ENCODE peak calls at places on chromosomes 12 and 14, in ten cellular contexts. V is stomach, N is esophagus squamous epithelium, S is fibroblast of lung, M is Caco-2, Y is IMR-90, L is right cardiac atrium, Z is Peyer's patch, O is uterus, C is PC-3. X is an unnamed sample. For H3K4me1 and H3K27me3, the result is how much of the 10 kb centered on the place peaks cover.

GRCh38 chr12:119826661-119827435 is 50.3 kb downstream of the CIT start:
- DNase-seq in V (no peak), N (no peak), S (peak), M (no peak), Y (no peak), L (no peak), Z (no peak), O (no peak), C (no peak), X (no peak)

GRCh38 chr14:55316528-55316927 is 45.3 kb downstream of the FBXO34 start:
- DNase-seq in V (no peak), N (no peak), S (no peak), M (peak), Y (no peak), L (no peak), Z (peak), O (no peak), C (no peak), X (peak)

GRCh38 chr14:74571441-74571841 is 40.6 kb downstream of the LTBP2 start:
- DNase-seq in V (no peak), N (no peak), S (peak), M (no peak), Y (peak), L (peak), Z (peak), O (no peak), C (peak), X (no peak)

GRCh38 chr12:80847575-80847974 is 90.2 kb downstream of the LIN7A start:
- DNase-seq in V (no peak), N (no peak), S (no peak), M (no peak), Y (no peak), L (no peak), Z (no peak), O (no peak), C (no peak), X (no peak)

GRCh38 chr12:674272-674781 is 11.1 kb upstream of the NINJ2 start:
- DNase-seq in V (no peak), N (no peak), S (no peak), M (no peak), Y (peak), L (no peak), Z (no peak), O (no peak), C (peak), X (no peak)

GRCh38 chr14:29926701-29927595 is 699 bp downstream of the PRKD1 start:
- DNase-seq in V (peak), N (no peak), S (peak), M (peak), Y (peak), L (peak), Z (peak), O (peak), C (peak), X (peak)

GRCh38 chr14:68522510-68523325 is 270.1 kb downstream of the ZFP36L1 start:
- DNase-seq in V (no peak), N (no peak), S (no peak), M (no peak), Y (no peak), L (no peak), Z (no peak), O (peak), C (no peak), X (no peak)

GRCh38 chr14:23577004-23577681 is 1.4 kb downstream of the JPH4 start:
- DNase-seq in V (peak), N (no peak), S (no peak), M (no peak), Y (no peak), L (no peak), Z (no peak), O (peak), C (no peak), X (peak)

GRCh38 chr12:92226036-92226661 is 80.5 kb upstream of the BTG1 start:
- DNase-seq in V (no peak), N (no peak), S (peak), M (no peak), Y (peak), L (no peak), Z (no peak), O (no peak), C (no peak), X (no peak)

GRCh38 chr14:101478096-101478495 is 83.2 kb upstream of the DIO3 start:
- DNase-seq in V (peak), N (no peak), S (no peak), M (no peak), Y (no peak), L (no peak), Z (peak), O (peak), C (no peak), X (no peak)

GRCh38 chr12:57178213-57178612 is 30.8 kb upstream of the LRP1-AS start:
- DNase-seq in V (no peak), N (no peak), S (no peak), M (no peak), Y (no peak), L (no peak), Z (no peak), O (no peak), C (no peak), X (no peak)

GRCh38 chr12:43117226-43117930 is 434.6 kb downstream of the ADAMTS20 start:
- DNase-seq in V (no peak), N (no peak), S (no peak), M (no peak), Y (no peak), L (no peak), Z (no peak), O (no peak), C (no peak), X (no peak)

GRCh38 chr14:68033533-68033932 is 214.0 kb downstream of the RAD51B start:
- DNase-seq in V (no peak), N (no peak), S (peak), M (no peak), Y (no peak), L (no peak), Z (no peak), O (no peak), C (no peak), X (no peak)

GRCh38 chr12:122138616-122139015 is 35.4 kb downstream of the IL31 start:
- DNase-seq in V (no peak), N (no peak), S (no peak), M (no peak), Y (no peak), L (no peak), Z (no peak), O (no peak), C (no peak), X (peak)

GRCh38 chr12:83389237-83389996 is 702.7 kb downstream of the TMTC2 start:
- DNase-seq in V (no peak), N (no peak), S (no peak), M (peak), Y (no peak), L (no peak), Z (peak), O (no peak), C (peak), X (peak)

GRCh38 chr12:115049617-115050016 is 365.6 kb upstream of the TBX3 start:
- DNase-seq in V (no peak), N (no peak), S (peak), M (no peak), Y (peak), L (no peak), Z (no peak), O (no peak), C (peak), X (no peak)

GRCh38 chr12:32532951-32533350 is 133.6 kb downstream of the FGD4 start:
- DNase-seq in V (no peak), N (no peak), S (no peak), M (no peak), Y (no peak), L (no peak), Z (no peak), O (no peak), C (no peak), X (no peak)

GRCh38 chr12:13187399-13187798 is 9.1 kb upstream of the EMP1 start:
- DNase-seq in V (no peak), N (no peak), S (peak), M (no peak), Y (peak), L (no peak), Z (no peak), O (no peak), C (peak), X (no peak)

GRCh38 chr14:76777721-76778120 is 16.5 kb downstream of the VASH1 start:
- DNase-seq in V (no peak), N (no peak), S (no peak), M (no peak), Y (no peak), L (no peak), Z (no peak), O (no peak), C (no peak), X (no peak)

GRCh38 chr12:98678946-98679610 is 34.0 kb downstream of the APAF1 start:
- DNase-seq in V (no peak), N (no peak), S (no peak), M (no peak), Y (no peak), L (no peak), Z (no peak), O (no peak), C (no peak), X (no peak)

GRCh38 chr12:131233737-131234474 is 280.2 kb downstream of the ADGRD1 start:
- DNase-seq in V (no peak), N (no peak), S (no peak), M (no peak), Y (no peak), L (no peak), Z (peak), O (no peak), C (no peak), X (no peak)

GRCh38 chr12:7460375-7461259 is 16.7 kb upstream of the CD163L1 start:
- DNase-seq in V (peak), N (no peak), S (peak), M (peak), Y (peak), L (no peak), Z (peak), O (no peak), C (peak), X (peak)

GRCh38 chr12:119020377-119021360 is 39.3 kb downstream of the SRRM4 start:
- DNase-seq in V (peak), N (no peak), S (no peak), M (no peak), Y (no peak), L (peak), Z (no peak), O (no peak), C (peak), X (peak)

DNA sequence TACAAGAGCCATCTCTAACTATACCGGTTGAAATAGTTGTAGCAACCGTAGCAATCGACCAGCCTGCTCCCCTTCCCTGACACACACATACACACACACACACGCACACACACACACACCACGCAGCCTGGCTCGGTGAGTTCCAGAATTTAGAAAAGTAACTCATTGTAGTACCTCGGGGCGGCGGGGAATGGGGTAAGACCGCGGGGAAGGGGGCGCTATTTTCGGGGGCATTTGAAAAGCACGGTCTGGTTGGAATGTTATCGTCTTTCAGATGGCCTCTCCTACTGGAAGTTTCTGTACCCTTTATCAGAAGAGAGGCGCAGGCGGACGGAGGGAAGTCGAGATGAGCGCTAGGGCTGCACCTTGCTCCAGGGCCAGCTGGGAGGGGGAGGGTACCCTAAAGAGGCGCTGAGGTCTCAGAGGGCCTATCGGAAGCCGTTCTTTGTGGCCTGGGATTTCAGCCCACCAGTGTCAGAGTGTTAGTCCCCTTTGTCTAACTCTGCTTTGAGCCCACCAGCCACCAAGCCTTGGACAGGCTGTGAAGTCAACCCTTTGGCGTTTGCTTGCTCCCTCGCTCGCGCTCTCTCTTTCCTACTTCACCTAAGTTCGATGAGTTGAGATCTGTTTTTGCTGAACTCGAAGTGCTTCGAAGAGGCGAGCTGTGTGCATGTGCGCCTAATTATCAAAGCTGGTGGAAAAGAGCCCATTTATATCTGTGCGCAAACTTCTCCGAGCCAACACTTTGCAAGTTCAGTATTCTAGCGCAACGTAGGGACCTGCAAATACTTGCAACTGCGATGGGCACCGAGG is 844 bp downstream of the COL2A1 start:
- DNase-seq in V (no peak), N (no peak), S (no peak), M (peak), Y (no peak), L (no peak), Z (no peak), O (no peak), C (peak), X (no peak)
- H3K4me1 ChIP-seq in V (under half), N (under half), S (under half), M (under half), Y (under half), L (under half), Z (under half), O (under half), C (under half), X (under half)

GRCh38 chr12:116633515-116633914 is 74.3 kb downstream of the MAP1LC3B2 start:
- DNase-seq in V (no peak), N (no peak), S (no peak), M (peak), Y (no peak), L (no peak), Z (no peak), O (no peak), C (no peak), X (no peak)
- H3K27me3 ChIP-seq in V (under half), N (under half), S (under half), M (under half), Y (under half), L (under half), Z (under half), O (under half), C (under half), X (under half)

GRCh38 chr14:103126873-103127304 is 3.6 kb downstream of the TNFAIP2 start:
- DNase-seq in V (peak), N (no peak), S (peak), M (peak), Y (no peak), L (no peak), Z (peak), O (peak), C (peak), X (peak)
- H3K4me1 ChIP-seq in V (half or more), N (half or more), S (under half), M (under half), Y (under half), L (under half), Z (under half), O (under half), C (half or more), X (half or more)

GRCh38 chr12:70306676-70307075 is 59.4 kb upstream of the KCNMB4 start:
- DNase-seq in V (no peak), N (no peak), S (no peak), M (no peak), Y (no peak), L (no peak), Z (no peak), O (no peak), C (no peak), X (no peak)

GRCh38 chr12:70307868-70308267 is 58.2 kb upstream of the KCNMB4 start:
- DNase-seq in V (no peak), N (no peak), S (no peak), M (no peak), Y (no peak), L (no peak), Z (no peak), O (no peak), C (no peak), X (no peak)

GRCh38 chr12:70309348-70309747 is 56.7 kb upstream of the KCNMB4 start:
- DNase-seq in V (no peak), N (no peak), S (no peak), M (no peak), Y (peak), L (no peak), Z (no peak), O (no peak), C (no peak), X (no peak)

DNA sequence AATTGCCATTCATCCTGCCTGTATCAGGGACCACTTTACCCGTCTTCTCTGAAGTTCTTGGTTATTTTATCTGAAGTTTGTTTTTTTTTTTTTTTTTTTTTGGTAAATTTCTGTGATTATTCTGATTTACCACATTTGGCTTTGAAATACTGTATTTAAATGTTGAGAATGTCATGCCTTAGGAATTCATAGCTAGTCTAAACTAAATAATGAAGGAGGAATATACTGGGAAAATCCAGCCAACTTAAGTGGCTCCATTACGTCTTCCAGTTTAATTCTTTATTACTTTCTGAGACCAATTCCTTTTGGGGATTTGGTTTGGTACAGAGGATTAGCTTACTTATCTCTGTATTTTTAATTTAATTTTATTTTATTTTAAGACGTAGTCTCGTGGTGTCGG is 60.3 kb upstream of the KCNMB4 start:
- DNase-seq in V (no peak), N (no peak), S (peak), M (no peak), Y (peak), L (no peak), Z (no peak), O (no peak), C (no peak), X (no peak)
- H3K27me3 ChIP-seq in V (under half), N (under half), S (under half), M (under half), Y (under half), L (under half), Z (under half), O (under half), C (under half), X (under half)

DNA sequence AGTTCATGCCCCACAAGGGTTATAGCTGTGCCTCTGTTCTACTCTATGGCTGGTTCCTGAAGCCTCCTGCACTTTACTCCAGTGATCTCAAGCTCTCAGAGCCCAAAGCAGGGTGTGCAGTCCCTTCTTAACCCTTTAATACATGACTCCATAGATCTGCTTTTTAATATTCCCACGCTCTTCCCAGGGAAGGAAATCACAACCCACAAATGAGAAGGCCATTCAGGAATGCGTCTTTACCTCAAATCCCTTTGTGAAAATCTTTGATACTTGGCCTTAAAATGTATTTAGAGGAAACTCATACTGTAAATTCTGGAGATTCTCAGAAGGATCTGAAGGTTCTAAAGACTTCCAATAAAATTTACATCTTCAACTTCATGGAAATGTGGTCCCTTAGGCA is 17.0 kb downstream of the NID2 start:
- DNase-seq in V (no peak), N (no peak), S (peak), M (no peak), Y (peak), L (no peak), Z (no peak), O (no peak), C (no peak), X (no peak)
- H3K4me1 ChIP-seq in V (under half), N (under half), S (under half), M (under half), Y (under half), L (under half), Z (under half), O (under half), C (under half), X (half or more)

GRCh38 chr12:3271146-3271545 is 194.0 kb downstream of the TSPAN9 start:
- DNase-seq in V (no peak), N (no peak), S (peak), M (no peak), Y (no peak), L (no peak), Z (no peak), O (no peak), C (no peak), X (no peak)

GRCh38 chr12:3273409-3273853 is 196.3 kb downstream of the TSPAN9 start:
- DNase-seq in V (no peak), N (no peak), S (peak), M (no peak), Y (peak), L (no peak), Z (no peak), O (no peak), C (peak), X (no peak)

GRCh38 chr12:3271639-3272038 is 194.5 kb downstream of the TSPAN9 start:
- DNase-seq in V (no peak), N (no peak), S (no peak), M (no peak), Y (no peak), L (no peak), Z (no peak), O (no peak), C (no peak), X (no peak)

GRCh38 chr12:3274664-3275063 is 197.5 kb downstream of the TSPAN9 start:
- DNase-seq in V (no peak), N (no peak), S (no peak), M (no peak), Y (no peak), L (no peak), Z (no peak), O (no peak), C (no peak), X (no peak)

GRCh38 chr12:3272958-3273357 is 195.8 kb downstream of the TSPAN9 start:
- DNase-seq in V (no peak), N (no peak), S (no peak), M (no peak), Y (no peak), L (no peak), Z (no peak), O (no peak), C (peak), X (no peak)
- H3K27me3 ChIP-seq in V (under half), N (under half), S (under half), M (under half), Y (under half), L (under half), Z (under half), O (under half), C (under half), X (under half)

GRCh38 chr14:81303258-81303935 is 82.6 kb upstream of the GTF2A1 start:
- DNase-seq in V (peak), N (no peak), S (no peak), M (peak), Y (no peak), L (no peak), Z (peak), O (no peak), C (peak), X (peak)

GRCh38 chr14:81301371-81301770 is 80.6 kb upstream of the GTF2A1 start:
- DNase-seq in V (no peak), N (no peak), S (no peak), M (no peak), Y (no peak), L (no peak), Z (no peak), O (no peak), C (no peak), X (no peak)

GRCh38 chr14:81302613-81303012 is 81.9 kb upstream of the GTF2A1 start:
- DNase-seq in V (no peak), N (no peak), S (no peak), M (no peak), Y (no peak), L (no peak), Z (no peak), O (no peak), C (no peak), X (no peak)

GRCh38 chr14:81298911-81299310 is 78.2 kb upstream of the GTF2A1 start:
- DNase-seq in V (no peak), N (no peak), S (no peak), M (no peak), Y (no peak), L (no peak), Z (no peak), O (no peak), C (no peak), X (no peak)

GRCh38 chr14:81301813-81302212 is 81.1 kb upstream of the GTF2A1 start:
- DNase-seq in V (no peak), N (no peak), S (no peak), M (no peak), Y (no peak), L (no peak), Z (no peak), O (no peak), C (no peak), X (no peak)
- H3K4me1 ChIP-seq in V (under half), N (under half), S (under half), M (under half), Y (under half), L (under half), Z (under half), O (under half), C (under half), X (under half)